ENCODE peak calls at places on chromosome 15, in eight cellular contexts. C, L, D, E, A, T, H and I are unnamed samples.

GRCh38 chr15:65132841-65133549 is 613 bp downstream of the PDCD7 start:
- DNase-seq in T (peak), L (peak), A (peak), H (peak), D (peak), E (peak), C (no peak), I (no peak)

GRCh38 chr15:29888651-29889050 is 66.4 kb upstream of the TJP1 start:
- DNase-seq in L (no peak), H (peak), T (peak), A (peak), E (no peak), D (peak), C (peak), I (peak)

GRCh38 chr15:64731012-64731806 is 44.2 kb downstream of the RBPMS2 start:
- DNase-seq in L (peak), T (peak), D (peak), A (peak), H (peak), C (peak), E (peak), I (peak)

GRCh38 chr15:91152896-91153581 is 53.0 kb downstream of the SV2B start:
- DNase-seq in L (no peak), C (no peak), T (no peak), E (no peak), H (no peak), A (no peak), D (no peak), I (no peak)

GRCh38 chr15:64521201-64521600 is 60.8 kb downstream of the ZNF609 start:
- DNase-seq in C (no peak), T (no peak), E (no peak), L (no peak), D (no peak), H (peak), A (no peak), I (peak)

GRCh38 chr15:56233549-56233948 is 10.1 kb downstream of the RFX7 start:
- DNase-seq in H (no peak), T (no peak), E (no peak), C (no peak), D (no peak), L (no peak), A (no peak), I (no peak)

GRCh38 chr15:50148362-50148963 is 29.4 kb upstream of the ATP8B4 start:
- DNase-seq in A (peak), E (no peak), H (peak), L (no peak), D (peak), T (peak), C (no peak), I (no peak)

GRCh38 chr15:58547628-58548307 is 116.0 kb downstream of the LIPC start:
- DNase-seq in A (no peak), T (no peak), H (no peak), C (no peak), D (no peak), E (no peak), L (no peak), I (no peak)

GRCh38 chr15:45802140-45802539 is 167.3 kb downstream of the SQOR start:
- DNase-seq in H (no peak), T (no peak), A (no peak), C (no peak), L (no peak), D (no peak), E (no peak), I (no peak)

GRCh38 chr15:99547474-99547873 is 18.3 kb upstream of the MEF2A start:
- DNase-seq in A (no peak), L (no peak), H (no peak), E (no peak), T (no peak), D (no peak), C (no peak), I (no peak)

GRCh38 chr15:60038111-60038521 is 34.0 kb downstream of the FOXB1 start:
- DNase-seq in D (no peak), C (no peak), A (peak), E (no peak), L (no peak), T (no peak), H (no peak), I (no peak)

GRCh38 chr15:51830279-51830806 is 890 bp downstream of the TMOD3 start:
- DNase-seq in A (no peak), D (peak), C (peak), L (no peak), T (no peak), H (peak), E (no peak), I (no peak)

GRCh38 chr15:22226034-22226790 is 145.9 kb downstream of the OR4M2 start:
- DNase-seq in T (no peak), A (no peak), H (no peak), D (no peak), E (no peak), C (no peak), L (no peak), I (no peak)

GRCh38 chr15:56832125-56832524 is 86.3 kb upstream of the TCF12 start:
- DNase-seq in C (no peak), T (no peak), L (no peak), E (peak), D (no peak), A (no peak), H (no peak), I (peak)

GRCh38 chr15:42373274-42373673 is 14.0 kb downstream of the CAPN3 start:
- DNase-seq in L (no peak), E (no peak), A (no peak), H (no peak), D (no peak), C (no peak), T (no peak), I (no peak)

GRCh38 chr15:56736308-56736707 is 3.0 kb upstream of the ZNF280D start:
- DNase-seq in A (no peak), D (peak), C (no peak), E (no peak), H (peak), L (no peak), T (no peak), I (no peak)

GRCh38 chr15:45573961-45574629 is 13.1 kb upstream of the BLOC1S6 start:
- DNase-seq in A (peak), L (no peak), H (peak), T (peak), D (no peak), E (no peak), C (no peak), I (no peak)

GRCh38 chr15:30956216-30956803 is 35.1 kb downstream of the MTMR10 start:
- DNase-seq in L (no peak), C (peak), T (no peak), E (no peak), H (peak), D (peak), A (no peak), I (no peak)

GRCh38 chr15:60751985-60752952 is 273.3 kb upstream of the ICE2 start:
- DNase-seq in A (no peak), T (no peak), H (peak), C (no peak), D (peak), L (no peak), E (peak), I (no peak)

GRCh38 chr15:96326551-96327154 is 3.8 kb upstream of the NR2F2 start:
- DNase-seq in L (no peak), H (peak), A (peak), C (no peak), T (no peak), D (peak), E (no peak), I (no peak)

GRCh38 chr15:43376017-43376705 is 5.3 kb downstream of the TUBGCP4 start:
- DNase-seq in L (peak), C (no peak), E (peak), H (peak), D (peak), A (no peak), T (peak), I (no peak)

GRCh38 chr15:37907136-37907535 is 27.3 kb upstream of the TMCO5A start:
- DNase-seq in E (no peak), D (peak), C (no peak), H (peak), L (no peak), T (no peak), A (no peak), I (no peak)

GRCh38 chr15:59999064-59999377 is 5.1 kb upstream of the FOXB1 start:
- DNase-seq in H (no peak), L (no peak), T (peak), E (no peak), A (peak), C (no peak), D (no peak), I (no peak)

GRCh38 chr15:33309602-33310276 is 1.0 kb upstream of the RYR3 start:
- DNase-seq in L (no peak), H (peak), D (no peak), T (peak), C (no peak), E (no peak), A (peak), I (no peak)

GRCh38 chr15:68408526-68408925 is 23.4 kb downstream of the ITGA11 start:
- DNase-seq in L (no peak), H (no peak), D (no peak), T (no peak), E (no peak), A (no peak), C (no peak), I (no peak)

GRCh38 chr15:67296188-67296587 is 41.6 kb downstream of the IQCH start:
- DNase-seq in H (no peak), L (no peak), T (peak), D (no peak), E (no peak), A (peak), C (no peak), I (no peak)

GRCh38 chr15:100723323-100723801 is 121.0 kb downstream of the ASB7 start:
- DNase-seq in C (no peak), A (no peak), D (no peak), E (peak), T (no peak), L (no peak), H (peak), I (no peak)

GRCh38 chr15:62447742-62448141 is 282.7 kb upstream of the C2CD4B start:
- DNase-seq in H (no peak), L (no peak), C (no peak), D (no peak), A (peak), T (no peak), E (no peak), I (no peak)